ENCODE peak calls at places on chromosomes 13 and 19, in eight cellular contexts. P is GM23338, A is AG04449, Z is AG10803, W is dorsolateral prefrontal cortex, J is pancreas, S is Panc1, H is heart left ventricle. U is an unnamed sample.

GRCh38 chr19:4057913-4058695 is 8.6 kb downstream of the ZBTB7A start:
- DNase-seq in P (peak; percentile 1), A (no peak), Z (peak; percentile 91), W (no peak), J (peak; percentile 70), S (no peak), H (peak; percentile 83), U (no peak)

GRCh38 chr13:75486146-75486545 is 4.2 kb upstream of the TBC1D4 start:
- DNase-seq in P (peak; percentile 19), A (no peak), Z (no peak), W (no peak), J (no peak), S (no peak), H (no peak), U (no peak)

GRCh38 chr19:41929536-41930071 is 1.4 kb upstream of the ERFL start:
- DNase-seq in P (peak; percentile 53), A (no peak), Z (no peak), W (no peak), J (no peak), S (no peak), H (no peak), U (no peak)

GRCh38 chr13:82305588-82305987 is 1576.7 kb downstream of the SLITRK1 start:
- DNase-seq in P (no peak), A (no peak), Z (no peak), W (no peak), J (no peak), S (no peak), H (no peak), U (no peak)

GRCh38 chr13:114151565-114152284 is 19.3 kb upstream of the RASA3 start:
- DNase-seq in P (no peak), A (no peak), Z (no peak), W (no peak), J (no peak), S (no peak), H (no peak), U (no peak)

GRCh38 chr19:2967972-2968371 is 9.4 kb upstream of the TLE6 start:
- DNase-seq in P (no peak), A (no peak), Z (no peak), W (no peak), J (no peak), S (no peak), H (no peak), U (no peak)

GRCh38 chr19:3932931-3933810 is at the start of gene NMRK2:
- DNase-seq in P (peak; percentile 92), A (no peak), Z (no peak), W (no peak), J (no peak), S (no peak), H (peak; percentile 69), U (no peak)

GRCh38 chr13:97849305-97849704 is 104.2 kb upstream of the IPO5 start:
- DNase-seq in P (peak; percentile 73), A (no peak), Z (peak; percentile 17), W (no peak), J (no peak), S (no peak), H (no peak), U (no peak)

GRCh38 chr13:31166591-31166990 is 4.9 kb upstream of the HSPH1 start:
- DNase-seq in P (no peak), A (no peak), Z (no peak), W (no peak), J (no peak), S (no peak), H (no peak), U (no peak)

DNA sequence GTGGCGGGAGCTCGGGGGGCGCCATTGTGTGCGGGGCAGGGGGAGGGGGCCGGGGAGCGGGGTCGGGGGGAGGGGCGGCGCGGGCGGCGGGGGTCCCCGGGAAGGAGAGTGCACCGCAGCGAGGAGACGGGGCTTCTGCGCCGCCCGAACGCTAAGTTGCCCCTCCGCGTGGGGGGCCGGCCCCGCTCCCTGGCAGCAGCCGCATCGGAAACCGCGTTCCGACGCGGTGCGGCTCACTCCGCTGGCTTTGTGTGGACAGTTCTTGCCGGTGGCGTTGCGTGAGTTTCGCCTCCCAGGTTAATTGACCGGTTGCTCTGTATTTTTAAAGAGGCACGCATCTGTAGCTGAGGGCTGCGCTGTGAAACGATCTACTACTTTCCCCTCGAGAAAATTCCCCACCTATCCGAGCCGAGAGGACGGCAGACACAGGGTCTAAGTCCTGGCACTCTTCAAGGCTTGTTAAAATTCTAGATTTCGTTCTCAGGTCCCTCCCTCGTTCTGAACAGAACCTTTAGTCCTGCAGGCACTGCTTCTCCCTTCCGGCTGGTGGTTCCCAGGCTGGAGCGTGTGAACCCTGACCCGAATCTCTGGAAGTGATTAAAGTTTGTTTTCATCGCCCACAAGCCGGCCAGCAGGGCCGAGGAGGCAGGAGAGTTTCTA is 861 bp downstream of the ARHGEF7 start:
- DNase-seq in P (peak; percentile 52), A (peak; percentile 19), Z (peak; percentile 89), W (no peak), J (no peak), S (no peak), H (peak; percentile 66), U (no peak)
- TF ChIP-seq CTCF in P (no peak), A (no peak), Z (no peak), W (no peak), J (no peak), S (no peak), H (no peak), U (no peak)

GRCh38 chr19:28012361-28012760 is 1200.6 kb downstream of the UQCRFS1 start:
- DNase-seq in P (peak; percentile 70), A (no peak), Z (no peak), W (no peak), J (no peak), S (no peak), H (no peak), U (no peak)
- TF ChIP-seq CTCF in P (peak; percentile 77), A (no peak), Z (no peak), W (no peak), J (no peak), S (peak; percentile 50), H (no peak), U (no peak)

DNA sequence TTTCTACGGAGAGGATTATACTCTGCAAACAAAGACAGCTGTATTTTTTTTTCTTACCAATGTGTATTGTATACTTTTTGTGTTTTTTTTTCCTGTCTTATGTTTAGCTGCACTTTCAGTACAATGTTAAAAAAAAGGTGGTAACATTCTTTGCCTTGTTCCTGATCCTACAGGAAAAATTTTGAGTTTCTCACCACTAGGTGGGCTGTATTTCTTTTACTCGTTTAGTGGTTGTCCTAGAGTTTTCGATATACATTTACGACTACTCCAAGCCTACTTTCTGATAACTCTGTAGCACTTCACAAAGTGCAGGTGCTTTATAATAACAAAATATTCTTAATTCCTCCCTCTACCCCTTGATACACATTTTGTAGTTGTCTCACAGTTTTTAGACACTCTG is 652.2 kb downstream of the UQCRFS1 start:
- DNase-seq in P (peak; percentile 48), A (no peak), Z (no peak), W (no peak), J (no peak), S (no peak), H (no peak), U (no peak)
- TF ChIP-seq CTCF in P (peak; percentile 54), A (no peak), Z (no peak), W (no peak), J (no peak), S (peak; percentile 4), H (no peak), U (no peak)

DNA sequence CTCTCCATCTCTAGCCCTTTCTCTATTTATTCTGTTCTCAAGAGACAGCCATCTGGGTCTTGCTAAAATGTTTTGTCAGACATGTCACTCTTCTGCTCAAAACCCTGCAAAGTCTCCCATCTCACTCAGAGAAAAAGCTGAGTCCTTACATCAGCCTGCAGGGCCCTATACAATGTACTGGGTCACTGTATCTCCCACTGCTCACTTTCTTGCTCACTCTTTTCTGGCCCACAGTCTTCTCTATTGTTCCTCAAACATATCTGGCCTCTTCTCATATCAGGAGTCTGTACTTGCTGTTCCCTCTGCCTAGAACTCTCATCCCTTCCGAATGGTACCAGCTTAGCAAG is 189.2 kb downstream of the ENOX1 start:
- DNase-seq in P (no peak), A (no peak), Z (no peak), W (no peak), J (no peak), S (no peak), H (no peak), U (no peak)
- TF ChIP-seq CTCF in P (no peak), A (no peak), Z (no peak), W (no peak), J (no peak), S (no peak), H (no peak), U (no peak)

DNA sequence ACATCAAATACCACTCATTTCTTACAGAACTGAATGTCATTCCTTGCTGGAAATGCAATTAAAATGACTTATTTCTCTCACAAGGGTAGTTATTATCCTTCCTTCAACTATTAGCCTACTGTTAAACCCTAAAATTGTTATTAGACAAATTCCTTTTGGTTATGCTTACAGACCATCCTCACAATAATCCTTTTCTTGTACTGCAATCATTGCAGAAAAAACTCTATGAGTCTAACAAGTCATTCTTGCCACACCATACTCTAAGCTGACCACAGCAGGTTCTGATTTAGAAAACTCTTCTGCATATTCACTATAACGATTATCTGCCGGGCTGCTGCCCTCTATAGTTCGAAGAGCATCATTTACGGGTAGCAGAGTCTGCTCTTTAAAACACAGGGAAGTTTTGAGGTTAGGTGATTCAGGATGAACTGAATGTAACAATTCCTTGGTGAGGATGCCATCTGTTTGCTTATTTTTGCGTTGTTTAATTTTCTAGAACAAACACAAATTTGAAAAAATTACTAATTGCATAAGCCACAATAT is 38.2 kb downstream of the MTMR6 start:
- DNase-seq in P (peak; percentile 68), A (no peak), Z (peak; percentile 73), W (peak; percentile 60), J (no peak), S (no peak), H (no peak), U (no peak)
- TF ChIP-seq CTCF in P (peak; percentile 77), A (peak; percentile 44), Z (peak; percentile 58), W (peak; percentile 88), J (no peak), S (peak; percentile 50), H (no peak), U (no peak)

DNA sequence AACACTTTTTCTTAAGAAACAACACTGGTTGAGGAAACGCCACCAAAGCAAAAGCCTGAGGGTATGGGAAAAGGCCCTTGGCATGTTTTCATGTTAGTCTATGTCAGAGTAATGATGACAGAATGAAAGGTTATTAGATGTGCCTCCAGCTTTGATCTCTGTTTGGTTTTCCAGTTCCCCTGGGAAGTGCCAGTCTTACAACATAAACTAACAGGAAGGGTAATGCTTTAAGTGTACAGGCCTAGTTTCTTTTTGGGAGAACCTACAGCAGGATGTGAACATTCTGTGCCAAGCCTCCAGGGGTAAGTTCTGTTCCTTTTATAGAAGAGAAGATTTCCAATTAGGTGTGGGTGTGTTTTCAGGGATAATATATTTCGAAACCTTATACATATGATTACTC is 121.7 kb downstream of the FNDC3A start:
- DNase-seq in P (no peak), A (peak; percentile 59), Z (peak; percentile 63), W (no peak), J (no peak), S (no peak), H (no peak), U (no peak)
- TF ChIP-seq CTCF in P (no peak), A (no peak), Z (no peak), W (no peak), J (no peak), S (no peak), H (no peak), U (no peak)

U was measured in mesothelial cell of epicardium.